ENCODE peak calls at places on chromosomes 6 and 20, in four cellular contexts. G is stimulated activated CD4-positive, alpha-beta T cell treated with anti-CD3 and anti-CD28 coated beads, Interleukin-4, amount 100 ng/mL, for 24 hours; U is heart right ventricle; F is HT1080. J is an unnamed sample.

GRCh38 chr20:18046535-18046934 is 11.2 kb downstream of the OVOL2 start:
- DNase-seq in G (no peak), U (no peak), F (no peak), J (no peak)

GRCh38 chr20:10469599-10469998 is 34.5 kb downstream of the SLX4IP start:
- DNase-seq in G (peak), U (peak), F (peak), J (no peak)

GRCh38 chr6:41645007-41645618 is 6.8 kb downstream of the MDFI start:
- DNase-seq in G (no peak), U (no peak), F (no peak), J (no peak)

GRCh38 chr6:159169193-159169555 is at the start of gene FNDC1:
- DNase-seq in G (peak), U (no peak), F (no peak), J (peak)

GRCh38 chr20:16119909-16120308 is 453.3 kb downstream of the KIF16B start:
- DNase-seq in G (no peak), U (no peak), F (no peak), J (no peak)

GRCh38 chr20:50857348-50857747 is 62.5 kb downstream of the BCAS4 start:
- DNase-seq in G (no peak), U (no peak), F (no peak), J (no peak)

GRCh38 chr20:3247638-3248037 is 8.6 kb upstream of the SLC4A11 start:
- DNase-seq in G (no peak), U (no peak), F (no peak), J (no peak)

GRCh38 chr20:58512808-58513552 is 2.2 kb downstream of the APCDD1L start:
- DNase-seq in G (no peak), U (no peak), F (no peak), J (no peak)

GRCh38 chr6:39214846-39215639 is 14.2 kb downstream of the KCNK5 start:
- DNase-seq in G (no peak), U (no peak), F (no peak), J (no peak)

GRCh38 chr6:4041480-4041879 is 37.5 kb downstream of the FAM217A start:
- DNase-seq in G (no peak), U (no peak), F (no peak), J (no peak)

GRCh38 chr20:840503-840857 is 7.0 kb downstream of the FAM110A start:
- DNase-seq in G (no peak), U (no peak), F (no peak), J (no peak)

GRCh38 chr20:24958506-24959385 is 9.7 kb downstream of the CST7 start:
- DNase-seq in G (no peak), U (no peak), F (no peak), J (no peak)

GRCh38 chr20:54043044-54043967 is 27.1 kb downstream of the BCAS1 start:
- DNase-seq in G (no peak), U (no peak), F (no peak), J (peak)

GRCh38 chr6:28587746-28588075 is 62.0 kb downstream of the GPX5 start:
- DNase-seq in G (no peak), U (no peak), F (no peak), J (no peak)

GRCh38 chr6:118509009-118509617 is 39.0 kb upstream of the PLN start:
- DNase-seq in G (no peak), U (peak), F (peak), J (no peak)

GRCh38 chr6:63881791-63882190 is 246.2 kb downstream of the PHF3 start:
- DNase-seq in G (no peak), U (no peak), F (no peak), J (no peak)

GRCh38 chr6:125747589-125748533 is 1.6 kb upstream of the HEY2 start:
- DNase-seq in G (peak), U (peak), F (no peak), J (peak)

GRCh38 chr6:95413789-95414188 is 163.5 kb upstream of the MANEA start:
- DNase-seq in G (no peak), U (no peak), F (no peak), J (no peak)

GRCh38 chr6:161164182-161164625 is 109.7 kb downstream of the AGPAT4 start:
- DNase-seq in G (no peak), U (no peak), F (no peak), J (no peak)

GRCh38 chr20:651713-652610 is 1.0 kb downstream of the SRXN1 start:
- DNase-seq in G (no peak), U (no peak), F (no peak), J (no peak)

GRCh38 chr6:37122861-37123260 is 47.1 kb upstream of the PIM1 start:
- DNase-seq in G (no peak), U (no peak), F (no peak), J (no peak)

GRCh38 chr6:111591901-111592461 is 13.7 kb downstream of the TRAF3IP2 start:
- DNase-seq in G (no peak), U (no peak), F (no peak), J (no peak)

GRCh38 chr6:117329926-117330325 is 64.6 kb downstream of the VGLL2 start:
- DNase-seq in G (no peak), U (no peak), F (no peak), J (no peak)

GRCh38 chr6:33344771-33345697 is 27.5 kb upstream of the ZBTB22 start:
- DNase-seq in G (peak), U (peak), F (peak), J (peak)

GRCh38 chr6:16244869-16245451 is 6.6 kb downstream of the GMPR start:
- DNase-seq in G (no peak), U (no peak), F (no peak), J (no peak)

GRCh38 chr6:137290601-137291261 is 71.5 kb upstream of the IFNGR1 start:
- DNase-seq in G (no peak), U (no peak), F (no peak), J (no peak)

GRCh38 chr6:25279748-25280616 is 808 bp downstream of the CARMIL1 start:
- DNase-seq in G (peak), U (peak), F (no peak), J (no peak)

GRCh38 chr20:14951707-14952106 is 614.3 kb upstream of the FLRT3 start:
- DNase-seq in G (no peak), U (no peak), F (peak), J (no peak)

GRCh38 chr6:161369339-161369738 is 95.5 kb upstream of the AGPAT4 start:
- DNase-seq in G (no peak), U (no peak), F (peak), J (no peak)

GRCh38 chr6:1925743-1926430 is 316.2 kb downstream of the FOXC1 start:
- DNase-seq in G (no peak), U (no peak), F (no peak), J (no peak)

GRCh38 chr6:113636357-113636824 is 220.8 kb upstream of the MARCKS start:
- DNase-seq in G (no peak), U (no peak), F (no peak), J (no peak)

GRCh38 chr20:52943185-52943841 is 28.8 kb upstream of the TSHZ2 start:
- DNase-seq in G (no peak), U (no peak), F (peak), J (no peak)

J was measured in T-helper 2 cell treated with Interferon-gamma antibody and Interleukin-4, amounts not matched to agents 5 μg/mL and 100 μg/mL, for 36 hours.